ENCODE peak calls at places on chromosome 9, in four cellular contexts. One of them, this sample, is unnamed.

GRCh38 chr9:73845954-73846690 is 651.0 kb upstream of the RORB start:
- DNase-seq in activated CD4-positive, alpha-beta T cell treated with anti-CD3 and anti-CD28 coated beads, Interleukin-2, amount 10 ng/mL, durations not matched to agents 7 days and 5 days: no peak
- DNase-seq in neural progenitor cell: peak
- DNase-seq in AG04450: no peak
- DNase-seq in this sample: no peak

GRCh38 chr9:78122631-78123030 is 91.0 kb upstream of the GNAQ start:
- DNase-seq in activated CD4-positive, alpha-beta T cell treated with anti-CD3 and anti-CD28 coated beads, Interleukin-2, amount 10 ng/mL, durations not matched to agents 7 days and 5 days: no peak
- DNase-seq in neural progenitor cell: no peak
- DNase-seq in AG04450: no peak
- DNase-seq in this sample: peak

GRCh38 chr9:3238241-3238640 is 287.6 kb downstream of the RFX3 start:
- DNase-seq in activated CD4-positive, alpha-beta T cell treated with anti-CD3 and anti-CD28 coated beads, Interleukin-2, amount 10 ng/mL, durations not matched to agents 7 days and 5 days: no peak
- DNase-seq in neural progenitor cell: no peak
- DNase-seq in AG04450: peak
- DNase-seq in this sample: no peak

GRCh38 chr9:129703667-129704355 is 38.4 kb downstream of the PRRX2 start:
- DNase-seq in activated CD4-positive, alpha-beta T cell treated with anti-CD3 and anti-CD28 coated beads, Interleukin-2, amount 10 ng/mL, durations not matched to agents 7 days and 5 days: no peak
- DNase-seq in neural progenitor cell: no peak
- DNase-seq in AG04450: no peak
- DNase-seq in this sample: no peak

GRCh38 chr9:37706290-37706689 is 47.3 kb upstream of the TRMT10B start:
- DNase-seq in activated CD4-positive, alpha-beta T cell treated with anti-CD3 and anti-CD28 coated beads, Interleukin-2, amount 10 ng/mL, durations not matched to agents 7 days and 5 days: no peak
- DNase-seq in neural progenitor cell: no peak
- DNase-seq in AG04450: no peak
- DNase-seq in this sample: peak

GRCh38 chr9:110731437-110732028 is 62.9 kb downstream of the MUSK start:
- DNase-seq in activated CD4-positive, alpha-beta T cell treated with anti-CD3 and anti-CD28 coated beads, Interleukin-2, amount 10 ng/mL, durations not matched to agents 7 days and 5 days: no peak
- DNase-seq in neural progenitor cell: peak
- DNase-seq in AG04450: no peak
- DNase-seq in this sample: no peak

GRCh38 chr9:13717356-13718057 is 438.0 kb upstream of the MPDZ start:
- DNase-seq in activated CD4-positive, alpha-beta T cell treated with anti-CD3 and anti-CD28 coated beads, Interleukin-2, amount 10 ng/mL, durations not matched to agents 7 days and 5 days: no peak
- DNase-seq in neural progenitor cell: no peak
- DNase-seq in AG04450: no peak
- DNase-seq in this sample: no peak

GRCh38 chr9:92506184-92506857 is 24.0 kb upstream of the ASPN start:
- DNase-seq in activated CD4-positive, alpha-beta T cell treated with anti-CD3 and anti-CD28 coated beads, Interleukin-2, amount 10 ng/mL, durations not matched to agents 7 days and 5 days: no peak
- DNase-seq in neural progenitor cell: no peak
- DNase-seq in AG04450: peak
- DNase-seq in this sample: peak

GRCh38 chr9:6714176-6714575 is 43.6 kb upstream of the KDM4C start:
- DNase-seq in activated CD4-positive, alpha-beta T cell treated with anti-CD3 and anti-CD28 coated beads, Interleukin-2, amount 10 ng/mL, durations not matched to agents 7 days and 5 days: no peak
- DNase-seq in neural progenitor cell: no peak
- DNase-seq in AG04450: no peak
- DNase-seq in this sample: no peak

GRCh38 chr9:70600479-70600878 is 186.0 kb upstream of the KLF9 start:
- DNase-seq in activated CD4-positive, alpha-beta T cell treated with anti-CD3 and anti-CD28 coated beads, Interleukin-2, amount 10 ng/mL, durations not matched to agents 7 days and 5 days: no peak
- DNase-seq in neural progenitor cell: no peak
- DNase-seq in AG04450: peak
- DNase-seq in this sample: no peak

GRCh38 chr9:91166796-91167366 is 194.8 kb downstream of the AUH start:
- DNase-seq in activated CD4-positive, alpha-beta T cell treated with anti-CD3 and anti-CD28 coated beads, Interleukin-2, amount 10 ng/mL, durations not matched to agents 7 days and 5 days: no peak
- DNase-seq in neural progenitor cell: no peak
- DNase-seq in AG04450: no peak
- DNase-seq in this sample: no peak

GRCh38 chr9:120583958-120584369 is 4.0 kb upstream of the CDK5RAP2 start:
- DNase-seq in activated CD4-positive, alpha-beta T cell treated with anti-CD3 and anti-CD28 coated beads, Interleukin-2, amount 10 ng/mL, durations not matched to agents 7 days and 5 days: peak
- DNase-seq in neural progenitor cell: no peak
- DNase-seq in AG04450: peak
- DNase-seq in this sample: peak

GRCh38 chr9:123954518-123954917 is 24.6 kb upstream of the DENND1A start:
- DNase-seq in activated CD4-positive, alpha-beta T cell treated with anti-CD3 and anti-CD28 coated beads, Interleukin-2, amount 10 ng/mL, durations not matched to agents 7 days and 5 days: no peak
- DNase-seq in neural progenitor cell: no peak
- DNase-seq in AG04450: no peak
- DNase-seq in this sample: no peak

GRCh38 chr9:17121264-17121663 is 13.6 kb upstream of the CNTLN start:
- DNase-seq in activated CD4-positive, alpha-beta T cell treated with anti-CD3 and anti-CD28 coated beads, Interleukin-2, amount 10 ng/mL, durations not matched to agents 7 days and 5 days: no peak
- DNase-seq in neural progenitor cell: no peak
- DNase-seq in AG04450: no peak
- DNase-seq in this sample: no peak

GRCh38 chr9:114718801-114719221 is 36.8 kb upstream of the TEX48 start:
- DNase-seq in activated CD4-positive, alpha-beta T cell treated with anti-CD3 and anti-CD28 coated beads, Interleukin-2, amount 10 ng/mL, durations not matched to agents 7 days and 5 days: peak
- DNase-seq in neural progenitor cell: no peak
- DNase-seq in AG04450: no peak
- DNase-seq in this sample: peak

GRCh38 chr9:110802416-110803035 is 133.9 kb downstream of the MUSK start:
- DNase-seq in activated CD4-positive, alpha-beta T cell treated with anti-CD3 and anti-CD28 coated beads, Interleukin-2, amount 10 ng/mL, durations not matched to agents 7 days and 5 days: no peak
- DNase-seq in neural progenitor cell: no peak
- DNase-seq in AG04450: no peak
- DNase-seq in this sample: no peak

GRCh38 chr9:70609542-70610286 is 195.3 kb upstream of the KLF9 start:
- DNase-seq in activated CD4-positive, alpha-beta T cell treated with anti-CD3 and anti-CD28 coated beads, Interleukin-2, amount 10 ng/mL, durations not matched to agents 7 days and 5 days: no peak
- DNase-seq in neural progenitor cell: no peak
- DNase-seq in AG04450: peak
- DNase-seq in this sample: no peak

GRCh38 chr9:123742009-123742767 is 187.7 kb downstream of the DENND1A start:
- DNase-seq in activated CD4-positive, alpha-beta T cell treated with anti-CD3 and anti-CD28 coated beads, Interleukin-2, amount 10 ng/mL, durations not matched to agents 7 days and 5 days: no peak
- DNase-seq in neural progenitor cell: peak
- DNase-seq in AG04450: no peak
- DNase-seq in this sample: no peak

GRCh38 chr9:37412431-37413151 is 9.9 kb upstream of the GRHPR start:
- DNase-seq in activated CD4-positive, alpha-beta T cell treated with anti-CD3 and anti-CD28 coated beads, Interleukin-2, amount 10 ng/mL, durations not matched to agents 7 days and 5 days: no peak
- DNase-seq in neural progenitor cell: peak
- DNase-seq in AG04450: no peak
- DNase-seq in this sample: no peak

GRCh38 chr9:122116040-122116439 is 22.9 kb upstream of the TTLL11 start:
- DNase-seq in activated CD4-positive, alpha-beta T cell treated with anti-CD3 and anti-CD28 coated beads, Interleukin-2, amount 10 ng/mL, durations not matched to agents 7 days and 5 days: no peak
- DNase-seq in neural progenitor cell: peak
- DNase-seq in AG04450: no peak
- DNase-seq in this sample: no peak